ENCODE peak calls at places on chromosomes 2 and 18, in ten cellular contexts. W is RWPE2; N is Calu3; V is GM23338; R is endothelial cell; M is heart right ventricle; G is suprapubic skin; Y is heart left ventricle; O is CD4-positive, alpha-beta T cell; J is cardiac muscle cell. Z is an unnamed sample.

GRCh38 chr2:9262671-9263171 is 56.1 kb downstream of the ASAP2 start:
- DNase-seq in W (no peak), N (no peak), V (no peak), R (no peak), M (peak; percentile 67), G (no peak), Y (peak; percentile 67), O (no peak), J (peak; percentile 43), Z (no peak)

GRCh38 chr2:77487074-77487803 is 34.9 kb downstream of the LRRTM4 start:
- DNase-seq in W (peak; percentile 23), N (no peak), V (peak; percentile 22), R (no peak), M (no peak), G (no peak), Y (no peak), O (no peak), J (no peak), Z (no peak)

GRCh38 chr2:96685285-96685591 is 42.7 kb downstream of the FER1L5 start:
- DNase-seq in W (no peak), N (no peak), V (no peak), R (no peak), M (no peak), G (no peak), Y (no peak), O (no peak), J (peak; percentile 47), Z (no peak)

GRCh38 chr18:35289293-35290069 is 548 bp downstream of the ZSCAN30 start:
- DNase-seq in W (no peak), N (peak; percentile 39), V (peak; percentile 51), R (no peak), M (no peak), G (no peak), Y (no peak), O (peak; percentile 23), J (peak; percentile 20), Z (peak; percentile 42)

GRCh38 chr18:50286391-50287027 is 983 bp downstream of the CXXC1 start:
- DNase-seq in W (peak; percentile 74), N (peak; percentile 52), V (peak; percentile 61), R (no peak), M (peak; percentile 36), G (peak; percentile 72), Y (no peak), O (no peak), J (peak; percentile 32), Z (peak; percentile 36)

GRCh38 chr2:19623488-19623887 is 265.1 kb upstream of the OSR1 start:
- DNase-seq in W (no peak), N (no peak), V (no peak), R (no peak), M (no peak), G (no peak), Y (no peak), O (no peak), J (peak; percentile 84), Z (no peak)

GRCh38 chr2:95297088-95297487 is at the start of gene KCNIP3:
- DNase-seq in W (no peak), N (no peak), V (peak; percentile 55), R (no peak), M (no peak), G (no peak), Y (no peak), O (no peak), J (peak; percentile 47), Z (no peak)

GRCh38 chr2:109545828-109546713 is 67.7 kb downstream of the SEPTIN10 start:
- DNase-seq in W (no peak), N (peak; percentile 66), V (peak; percentile 73), R (peak; percentile 75), M (peak; percentile 66), G (no peak), Y (peak; percentile 67), O (peak; percentile 53), J (peak; percentile 77), Z (peak; percentile 80)

GRCh38 chr2:179447426-179447825 is 182.8 kb upstream of the SESTD1 start:
- DNase-seq in W (no peak), N (no peak), V (no peak), R (no peak), M (no peak), G (no peak), Y (no peak), O (no peak), J (no peak), Z (no peak)

GRCh38 chr2:196549052-196549451 is 90.5 kb upstream of the CCDC150 start:
- DNase-seq in W (no peak), N (no peak), V (no peak), R (no peak), M (no peak), G (no peak), Y (no peak), O (no peak), J (no peak), Z (no peak)

GRCh38 chr2:72136349-72136748 is 11.3 kb downstream of the CYP26B1 start:
- DNase-seq in W (peak; percentile 23), N (no peak), V (no peak), R (no peak), M (no peak), G (peak; percentile 13), Y (no peak), O (no peak), J (no peak), Z (no peak)

GRCh38 chr2:47429795-47430194 is 26.8 kb downstream of the MSH2 start:
- DNase-seq in W (no peak), N (no peak), V (no peak), R (no peak), M (no peak), G (no peak), Y (no peak), O (no peak), J (peak; percentile 64), Z (no peak)

GRCh38 chr18:32771169-32771751 is 1.6 kb downstream of the KLHL14 start:
- DNase-seq in W (no peak), N (peak; percentile 10), V (peak; percentile 63), R (peak; percentile 34), M (no peak), G (no peak), Y (no peak), O (no peak), J (no peak), Z (no peak)

GRCh38 chr18:32771871-32772499 is 838 bp downstream of the KLHL14 start:
- DNase-seq in W (no peak), N (peak; percentile 10), V (peak; percentile 70), R (peak; percentile 57), M (peak; percentile 27), G (no peak), Y (no peak), O (no peak), J (no peak), Z (no peak)

GRCh38 chr18:32773187-32773712 is 427 bp upstream of the KLHL14 start:
- DNase-seq in W (no peak), N (no peak), V (no peak), R (no peak), M (no peak), G (no peak), Y (no peak), O (no peak), J (no peak), Z (no peak)

GRCh38 chr18:32770651-32771168 is 2.1 kb downstream of the KLHL14 start:
- DNase-seq in W (no peak), N (no peak), V (peak; percentile 51), R (no peak), M (no peak), G (no peak), Y (no peak), O (no peak), J (no peak), Z (no peak)

DNA sequence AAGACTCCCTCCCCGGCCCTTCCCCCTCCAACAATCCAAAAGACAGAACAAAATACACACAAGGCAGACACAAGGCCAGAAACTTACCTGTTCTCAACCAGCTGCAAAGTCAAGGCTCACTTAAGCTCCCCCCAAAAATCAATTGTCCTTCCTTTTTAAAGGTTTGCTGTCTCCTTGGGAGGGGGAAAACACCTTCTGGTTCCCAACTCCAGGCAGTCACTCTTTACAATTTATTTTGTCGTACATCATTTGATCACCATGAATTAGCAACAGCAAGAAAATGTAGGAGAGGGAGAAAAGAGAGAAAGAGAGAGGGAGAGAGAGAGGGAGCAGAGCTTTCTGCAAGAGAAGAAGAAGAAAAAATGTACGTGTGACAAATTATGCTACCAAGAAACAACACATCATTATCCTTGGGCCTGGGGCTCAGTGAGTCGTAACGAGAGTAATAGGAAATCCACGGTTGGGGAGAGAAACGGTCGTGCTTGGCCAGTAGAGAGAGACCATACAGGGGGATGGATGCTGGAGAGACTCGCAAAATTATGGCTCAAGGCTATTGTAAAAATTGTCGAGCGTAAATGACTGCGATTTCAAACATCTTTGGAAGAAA is at the start of gene KLHL14:
- DNase-seq in W (no peak), N (no peak), V (no peak), R (no peak), M (no peak), G (no peak), Y (no peak), O (no peak), J (no peak), Z (no peak)
- TF ChIP-seq CTCF in W (no peak), N (no peak), V (no peak), R (no peak), M (no peak), G (no peak), Y (no peak), O (no peak), J (no peak), Z (no peak)

DNA sequence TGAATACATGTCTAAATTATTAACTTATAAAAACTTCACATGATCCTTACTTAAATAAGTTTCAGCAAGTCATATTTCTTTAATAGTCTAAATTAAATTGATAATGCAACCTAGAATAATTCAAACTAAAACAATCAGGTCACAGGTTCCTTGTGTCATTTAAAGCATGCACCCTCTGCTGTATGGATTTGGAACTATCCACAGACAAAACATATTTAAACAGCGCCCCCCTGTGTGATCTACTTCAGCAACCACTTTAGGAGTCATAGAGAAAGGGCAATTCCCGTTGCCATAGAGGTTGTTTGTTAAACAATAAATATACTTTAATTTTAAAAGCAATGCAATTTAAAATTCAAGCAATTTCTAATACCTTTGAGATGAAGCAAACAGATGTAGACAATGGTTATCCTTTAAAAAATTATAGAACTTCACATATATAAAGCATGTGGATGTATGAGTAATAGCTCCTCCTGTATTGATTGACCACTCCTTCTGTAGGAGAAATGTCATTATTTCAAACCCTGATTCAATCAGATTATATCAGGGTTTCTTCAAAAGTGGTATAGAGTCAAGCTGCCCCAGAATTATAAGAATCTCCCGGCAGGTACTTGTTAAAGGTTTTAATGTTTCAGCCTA is 21.2 kb downstream of the GRB14 start:
- DNase-seq in W (no peak), N (peak; percentile 71), V (peak; percentile 91), R (peak; percentile 73), M (no peak), G (no peak), Y (peak; percentile 20), O (no peak), J (peak; percentile 82), Z (no peak)
- TF ChIP-seq CTCF in W (peak; percentile 87), N (peak; percentile 93), V (peak; percentile 94), R (peak; percentile 83), M (peak; percentile 76), G (peak; percentile 58), Y (peak; percentile 64), O (no peak), J (peak; percentile 91), Z (peak; percentile 58)

GRCh38 chr2:231557571-231558217 is 27.4 kb upstream of the NMUR1 start:
- DNase-seq in W (no peak), N (peak; percentile 55), V (peak; percentile 93), R (peak; percentile 40), M (peak; percentile 63), G (no peak), Y (peak; percentile 75), O (peak; percentile 53), J (peak; percentile 93), Z (no peak)
- TF ChIP-seq CTCF in W (peak; percentile 55), N (peak; percentile 50), V (peak; percentile 88), R (peak; percentile 72), M (peak; percentile 84), G (peak; percentile 62), Y (peak; percentile 80), O (peak; percentile 75), J (peak; percentile 77), Z (peak; percentile 70)

GRCh38 chr18:48022531-48023330 is 92.3 kb upstream of the SMAD2 start:
- DNase-seq in W (peak; percentile 22), N (peak; percentile 55), V (peak; percentile 91), R (peak; percentile 53), M (no peak), G (no peak), Y (no peak), O (no peak), J (peak; percentile 85), Z (no peak)
- TF ChIP-seq CTCF in W (peak; percentile 61), N (peak; percentile 66), V (peak; percentile 82), R (no peak), M (peak; percentile 70), G (peak; percentile 36), Y (peak; percentile 44), O (peak; percentile 56), J (peak; percentile 64), Z (peak; percentile 50)

Z was measured in mesothelial cell of epicardium.